ENCODE peak calls at places on chromosomes 2 and 18, in ten cellular contexts. T, N, F, Q, X, U, A, G, R and J are unnamed samples.

GRCh38 chr2:174699993-174700766 is 64.1 kb downstream of the CHRNA1 start:
- DNase-seq in T (no peak), N (peak; percentile 49), F (peak; percentile 19), Q (peak; percentile 48), X (no peak), U (no peak), A (no peak), G (peak; percentile 59), R (no peak), J (peak; percentile 34)

GRCh38 chr2:101223814-101224231 is 28.9 kb upstream of the CNOT11 start:
- DNase-seq in T (peak; percentile 27), N (no peak), F (peak; percentile 23), Q (peak; percentile 67), X (peak; percentile 71), U (no peak), A (no peak), G (no peak), R (no peak), J (no peak)

GRCh38 chr2:140401056-140401455 is 1620.9 kb upstream of the NXPH2 start:
- DNase-seq in T (no peak), N (no peak), F (no peak), Q (no peak), X (no peak), U (no peak), A (no peak), G (no peak), R (no peak), J (no peak)

GRCh38 chr2:100902833-100903405 is 83.0 kb downstream of the NPAS2 start:
- DNase-seq in T (no peak), N (peak; percentile 76), F (no peak), Q (peak; percentile 93), X (no peak), U (no peak), A (no peak), G (peak; percentile 97), R (no peak), J (no peak)

GRCh38 chr2:208608436-208608835 is 201.8 kb downstream of the PTH2R start:
- DNase-seq in T (no peak), N (no peak), F (no peak), Q (no peak), X (no peak), U (no peak), A (no peak), G (no peak), R (no peak), J (no peak)

GRCh38 chr2:169877406-169877805 is 50.2 kb downstream of the UBR3 start:
- DNase-seq in T (no peak), N (no peak), F (no peak), Q (no peak), X (no peak), U (no peak), A (no peak), G (peak; percentile 37), R (no peak), J (no peak)

GRCh38 chr2:71120195-71120594 is 9.8 kb downstream of the MCEE start:
- DNase-seq in T (no peak), N (no peak), F (no peak), Q (no peak), X (no peak), U (no peak), A (no peak), G (no peak), R (no peak), J (no peak)

GRCh38 chr2:233851169-233851568 is 3.2 kb downstream of the HJURP start:
- DNase-seq in T (no peak), N (no peak), F (no peak), Q (no peak), X (no peak), U (no peak), A (no peak), G (no peak), R (no peak), J (no peak)

GRCh38 chr2:240926516-240927389 is 20.6 kb downstream of the CROCC2 start:
- DNase-seq in T (no peak), N (no peak), F (no peak), Q (no peak), X (peak; percentile 63), U (no peak), A (no peak), G (no peak), R (peak; percentile 25), J (no peak)

GRCh38 chr18:55927831-55928230 is 339.8 kb upstream of the TCF4 start:
- DNase-seq in T (no peak), N (no peak), F (no peak), Q (peak; percentile 32), X (no peak), U (no peak), A (no peak), G (no peak), R (no peak), J (no peak)

GRCh38 chr2:103785432-103785831 is 1023.6 kb downstream of the TMEM182 start:
- DNase-seq in T (no peak), N (no peak), F (no peak), Q (no peak), X (no peak), U (no peak), A (no peak), G (no peak), R (no peak), J (no peak)

GRCh38 chr2:100289020-100289419 is 33.3 kb downstream of the LONRF2 start:
- DNase-seq in T (no peak), N (no peak), F (no peak), Q (no peak), X (no peak), U (no peak), A (no peak), G (peak; percentile 21), R (no peak), J (no peak)

GRCh38 chr2:98498703-98499445 is 54.2 kb downstream of the INPP4A start:
- DNase-seq in T (no peak), N (no peak), F (no peak), Q (no peak), X (no peak), U (no peak), A (no peak), G (no peak), R (no peak), J (no peak)

GRCh38 chr2:164073053-164073757 is 337.4 kb upstream of the FIGN start:
- DNase-seq in T (no peak), N (no peak), F (no peak), Q (no peak), X (no peak), U (no peak), A (no peak), G (no peak), R (no peak), J (no peak)

GRCh38 chr18:23743733-23744333 is 54.6 kb downstream of the LAMA3 start:
- DNase-seq in T (no peak), N (no peak), F (no peak), Q (no peak), X (no peak), U (no peak), A (no peak), G (no peak), R (no peak), J (no peak)

GRCh38 chr2:6827516-6828298 is 38.0 kb downstream of the CMPK2 start:
- DNase-seq in T (no peak), N (no peak), F (no peak), Q (no peak), X (no peak), U (no peak), A (no peak), G (peak; percentile 40), R (no peak), J (no peak)

GRCh38 chr2:161243873-161244272 is 64.4 kb upstream of the PSMD14 start:
- DNase-seq in T (no peak), N (no peak), F (no peak), Q (no peak), X (peak; percentile 65), U (no peak), A (no peak), G (no peak), R (no peak), J (no peak)

GRCh38 chr18:59715445-59715844 is 18.2 kb upstream of the CCBE1 start:
- DNase-seq in T (no peak), N (no peak), F (no peak), Q (no peak), X (no peak), U (no peak), A (no peak), G (peak; percentile 24), R (no peak), J (no peak)

GRCh38 chr2:10504370-10504993 is 56.4 kb upstream of the ODC1 start:
- DNase-seq in T (no peak), N (no peak), F (no peak), Q (no peak), X (peak; percentile 44), U (no peak), A (no peak), G (no peak), R (peak; percentile 11), J (no peak)

GRCh38 chr2:170715932-170716777 is 1.0 kb downstream of the SP5 start:
- DNase-seq in T (no peak), N (no peak), F (peak; percentile 33), Q (no peak), X (peak; percentile 62), U (no peak), A (no peak), G (no peak), R (peak; percentile 52), J (no peak)

GRCh38 chr2:9991829-9992273 is 40.4 kb downstream of the GRHL1 start:
- DNase-seq in T (no peak), N (no peak), F (no peak), Q (peak; percentile 71), X (no peak), U (no peak), A (no peak), G (no peak), R (no peak), J (no peak)

GRCh38 chr2:126448611-126449010 is 207.3 kb upstream of the GYPC start:
- DNase-seq in T (no peak), N (no peak), F (no peak), Q (no peak), X (no peak), U (no peak), A (no peak), G (no peak), R (no peak), J (peak; percentile 47)

GRCh38 chr2:218289639-218290315 is 2.5 kb downstream of the TMBIM1 start:
- DNase-seq in T (no peak), N (peak; percentile 34), F (no peak), Q (no peak), X (no peak), U (no peak), A (no peak), G (peak; percentile 82), R (no peak), J (no peak)

GRCh38 chr2:168521342-168521741 is 65.3 kb downstream of the CERS6 start:
- DNase-seq in T (no peak), N (no peak), F (no peak), Q (no peak), X (no peak), U (no peak), A (no peak), G (no peak), R (no peak), J (no peak)

GRCh38 chr18:54134053-54134452 is 90.4 kb downstream of the MBD2 start:
- DNase-seq in T (no peak), N (no peak), F (no peak), Q (no peak), X (no peak), U (no peak), A (no peak), G (no peak), R (no peak), J (no peak)

GRCh38 chr2:218979846-218980738 is 4.9 kb downstream of the FEV start:
- DNase-seq in T (peak; percentile 71), N (peak; percentile 85), F (peak; percentile 84), Q (peak; percentile 88), X (peak; percentile 94), U (peak; percentile 55), A (peak; percentile 85), G (peak; percentile 69), R (peak; percentile 89), J (peak; percentile 74)

GRCh38 chr2:37143986-37144385 is 12.8 kb downstream of the EIF2AK2 start:
- DNase-seq in T (no peak), N (no peak), F (no peak), Q (no peak), X (no peak), U (no peak), A (no peak), G (peak; percentile 74), R (no peak), J (no peak)

GRCh38 chr18:68342039-68342659 is 372.8 kb downstream of the TMX3 start:
- DNase-seq in T (no peak), N (no peak), F (no peak), Q (no peak), X (no peak), U (no peak), A (no peak), G (no peak), R (no peak), J (no peak)